ENCODE peak calls at places on chromosomes 5 and 9, in six cellular contexts. I, O, G, F, Y and E are unnamed samples.

GRCh38 chr5:115322729-115323128 is 26.3 kb upstream of the CCDC112 start:
- DNase-seq in G (no peak), I (no peak), Y (no peak), O (no peak), F (no peak), E (no peak)

GRCh38 chr5:6311568-6312501 is 66.5 kb downstream of the MED10 start:
- DNase-seq in O (no peak), Y (no peak), F (no peak), G (no peak), I (no peak), E (no peak)

GRCh38 chr5:153456354-153456753 is 34.1 kb upstream of the GRIA1 start:
- DNase-seq in F (no peak), Y (no peak), O (no peak), I (peak), G (peak), E (no peak)

GRCh38 chr5:13632676-13633075 is 311.8 kb downstream of the DNAH5 start:
- DNase-seq in F (peak), O (no peak), G (peak), I (no peak), Y (no peak), E (peak)

GRCh38 chr5:99010294-99010693 is 81.5 kb upstream of the CHD1 start:
- DNase-seq in O (no peak), F (no peak), Y (peak), I (peak), G (peak), E (no peak)

GRCh38 chr9:70340572-70340971 is 73.9 kb downstream of the KLF9 start:
- DNase-seq in O (no peak), Y (no peak), F (peak), I (no peak), G (no peak), E (peak)

GRCh38 chr9:113634597-113635515 is 171.3 kb downstream of the RGS3 start:
- DNase-seq in Y (no peak), G (peak), I (no peak), O (no peak), F (peak), E (peak)

GRCh38 chr5:106727071-106727470 is 943.7 kb downstream of the EFNA5 start:
- DNase-seq in G (no peak), F (no peak), I (no peak), Y (no peak), O (no peak), E (no peak)

GRCh38 chr9:3238241-3238640 is 287.6 kb downstream of the RFX3 start:
- DNase-seq in I (no peak), Y (no peak), F (no peak), G (no peak), O (no peak), E (peak)

GRCh38 chr5:148427370-148428042 is 43.7 kb downstream of the FBXO38 start:
- DNase-seq in Y (no peak), F (no peak), I (peak), O (no peak), G (peak), E (no peak)

GRCh38 chr5:116573617-116574431 is 799 bp downstream of the SEMA6A start:
- DNase-seq in O (peak), I (no peak), F (peak), Y (no peak), G (peak), E (no peak)

GRCh38 chr9:80885894-80886293 is 803.5 kb downstream of the TLE1 start:
- DNase-seq in I (peak), Y (peak), O (no peak), G (peak), F (no peak), E (no peak)

GRCh38 chr9:19976226-19976625 is 187.4 kb upstream of the SLC24A2 start:
- DNase-seq in Y (no peak), I (no peak), O (no peak), G (no peak), F (no peak), E (no peak)

GRCh38 chr5:180825768-180826525 is 23.3 kb upstream of the MGAT1 start:
- DNase-seq in I (no peak), F (peak), O (no peak), G (no peak), Y (no peak), E (peak)

GRCh38 chr9:20558609-20559016 is 63.7 kb downstream of the MLLT3 start:
- DNase-seq in G (peak), Y (peak), F (peak), I (no peak), O (no peak), E (peak)

GRCh38 chr9:696332-697090 is 145.0 kb upstream of the DMRT1 start:
- DNase-seq in O (no peak), Y (no peak), G (peak), F (peak), I (no peak), E (peak)

GRCh38 chr9:38447703-38448102 is 23.4 kb upstream of the IGFBPL1 start:
- DNase-seq in F (no peak), G (no peak), O (no peak), Y (no peak), I (no peak), E (no peak)

DNA sequence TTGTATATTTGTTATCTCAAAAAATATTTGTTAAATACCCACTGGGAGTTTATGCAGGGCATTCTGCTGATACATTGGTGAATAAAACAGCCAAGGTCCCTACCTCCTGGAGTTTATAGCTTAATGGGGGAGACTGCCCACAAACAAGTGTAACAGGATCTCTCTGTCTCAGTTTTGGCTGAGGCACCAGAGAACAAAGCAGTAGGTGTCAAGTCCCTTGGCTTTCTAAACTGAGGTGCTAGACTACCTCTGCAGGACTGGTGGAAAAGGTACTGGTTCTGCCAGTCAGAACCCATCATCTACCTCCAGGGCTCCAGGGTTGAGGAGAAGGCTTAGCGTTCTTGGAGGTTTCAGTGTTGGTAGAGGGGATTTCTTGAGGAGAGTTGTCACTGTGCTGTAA is 188.4 kb upstream of the ELL2 start:
- DNase-seq in I (no peak), G (peak), F (no peak), Y (no peak), O (no peak), E (no peak)
- H3K23ac ChIP-seq in I (no peak), G (no peak), F (no peak), Y (no peak), O (no peak), E (peak)

GRCh38 chr9:120948824-120949223 is 22.2 kb upstream of the TRAF1 start:
- DNase-seq in I (no peak), O (no peak), F (no peak), Y (no peak), G (no peak), E (no peak)
- H3K23ac ChIP-seq in I (no peak), O (no peak), F (no peak), Y (no peak), G (no peak), E (no peak)

GRCh38 chr5:102596951-102597350 is 98.2 kb upstream of the SLCO6A1 start:
- DNase-seq in G (no peak), F (no peak), I (no peak), O (no peak), Y (no peak), E (no peak)
- H3K23ac ChIP-seq in G (no peak), F (no peak), I (no peak), O (no peak), Y (no peak), E (no peak)

DNA sequence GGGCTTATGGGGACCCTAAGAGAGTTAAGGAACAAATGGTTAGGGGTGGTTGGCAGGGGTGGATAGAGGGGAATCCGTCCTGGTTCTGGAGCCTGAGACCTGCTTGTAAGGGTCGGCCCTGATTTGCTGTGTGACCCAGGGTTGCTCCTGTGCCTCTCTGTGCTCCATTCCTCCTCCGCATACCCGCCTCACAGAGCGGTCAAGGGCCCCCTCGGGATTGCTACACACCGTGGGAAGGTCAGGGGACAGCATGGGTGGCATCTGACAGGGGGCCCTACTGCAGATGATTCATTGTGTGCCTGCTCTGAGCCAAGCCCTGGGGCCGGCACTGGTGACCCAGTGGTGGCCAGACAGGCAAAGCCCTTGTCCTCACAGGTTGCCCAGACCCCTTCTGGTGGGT is 162.3 kb downstream of the GAPVD1 start:
- DNase-seq in G (no peak), Y (no peak), F (no peak), O (no peak), I (no peak), E (no peak)
- H3K23ac ChIP-seq in G (no peak), Y (no peak), F (no peak), O (peak), I (no peak), E (no peak)